ENCODE peak calls at places on chromosomes 3 and 15, in ten cellular contexts. One of them, this sample, is unnamed.
A peak's percentile ranks its signal among the peaks of the same experiment; 100 is the strongest.

GRCh38 chr15:57527382-57528091 is 64.2 kb upstream of the MYZAP start:
- DNase-seq in CD8-positive, alpha-beta T cell: no peak
- DNase-seq in fibroblast of lung: peak; percentile 82
- DNase-seq in WERI-Rb-1: peak; percentile 54
- DNase-seq in neural progenitor cell: peak; percentile 83
- DNase-seq in AG09309: peak; percentile 78
- DNase-seq in hepatocyte: peak; percentile 86
- DNase-seq in heart right ventricle: peak; percentile 58
- DNase-seq in tibial artery: peak; percentile 50
- DNase-seq in breast epithelium: no peak
- DNase-seq in this sample: peak; percentile 77

GRCh38 chr3:193777524-193777923 is 184.5 kb downstream of the OPA1 start:
- DNase-seq in tibial artery: no peak
- DNase-seq in fibroblast of lung: no peak
- DNase-seq in neural progenitor cell: no peak
- DNase-seq in CD8-positive, alpha-beta T cell: no peak
- DNase-seq in heart right ventricle: no peak
- DNase-seq in hepatocyte: no peak
- DNase-seq in AG09309: no peak
- DNase-seq in WERI-Rb-1: no peak
- DNase-seq in breast epithelium: no peak
- DNase-seq in this sample: no peak

GRCh38 chr3:111903067-111903511 is 44.0 kb downstream of the PHLDB2 start:
- DNase-seq in neural progenitor cell: peak; percentile 30
- DNase-seq in AG09309: no peak
- DNase-seq in tibial artery: no peak
- DNase-seq in CD8-positive, alpha-beta T cell: no peak
- DNase-seq in fibroblast of lung: peak; percentile 95
- DNase-seq in heart right ventricle: no peak
- DNase-seq in WERI-Rb-1: no peak
- DNase-seq in breast epithelium: no peak
- DNase-seq in hepatocyte: no peak
- DNase-seq in this sample: no peak

GRCh38 chr3:40207796-40208195 is 101.7 kb upstream of the EIF1B start:
- DNase-seq in WERI-Rb-1: no peak
- DNase-seq in CD8-positive, alpha-beta T cell: no peak
- DNase-seq in fibroblast of lung: no peak
- DNase-seq in tibial artery: no peak
- DNase-seq in hepatocyte: no peak
- DNase-seq in breast epithelium: no peak
- DNase-seq in heart right ventricle: no peak
- DNase-seq in neural progenitor cell: no peak
- DNase-seq in AG09309: no peak
- DNase-seq in this sample: no peak

GRCh38 chr3:151580592-151580991 is 119.7 kb upstream of the IGSF10 start:
- DNase-seq in heart right ventricle: no peak
- DNase-seq in AG09309: peak; percentile 93
- DNase-seq in hepatocyte: peak; percentile 24
- DNase-seq in tibial artery: no peak
- DNase-seq in fibroblast of lung: peak; percentile 97
- DNase-seq in breast epithelium: no peak
- DNase-seq in WERI-Rb-1: no peak
- DNase-seq in CD8-positive, alpha-beta T cell: no peak
- DNase-seq in neural progenitor cell: no peak
- DNase-seq in this sample: no peak

GRCh38 chr3:21273256-21273999 is 477.6 kb downstream of the ZNF385D start:
- DNase-seq in breast epithelium: no peak
- DNase-seq in neural progenitor cell: no peak
- DNase-seq in CD8-positive, alpha-beta T cell: no peak
- DNase-seq in WERI-Rb-1: no peak
- DNase-seq in fibroblast of lung: peak; percentile 80
- DNase-seq in hepatocyte: no peak
- DNase-seq in AG09309: peak; percentile 13
- DNase-seq in tibial artery: no peak
- DNase-seq in heart right ventricle: no peak
- DNase-seq in this sample: no peak

GRCh38 chr3:129491794-129492193 is 36.6 kb upstream of the RHO start:
- DNase-seq in fibroblast of lung: no peak
- DNase-seq in AG09309: no peak
- DNase-seq in tibial artery: no peak
- DNase-seq in breast epithelium: no peak
- DNase-seq in hepatocyte: no peak
- DNase-seq in heart right ventricle: no peak
- DNase-seq in WERI-Rb-1: no peak
- DNase-seq in neural progenitor cell: no peak
- DNase-seq in CD8-positive, alpha-beta T cell: no peak
- DNase-seq in this sample: no peak

GRCh38 chr3:40719660-40720287 is 195.0 kb downstream of the ZNF621 start:
- DNase-seq in hepatocyte: peak; percentile 80
- DNase-seq in tibial artery: no peak
- DNase-seq in breast epithelium: peak; percentile 43
- DNase-seq in neural progenitor cell: peak; percentile 48
- DNase-seq in CD8-positive, alpha-beta T cell: no peak
- DNase-seq in WERI-Rb-1: peak; percentile 14
- DNase-seq in heart right ventricle: peak; percentile 29
- DNase-seq in fibroblast of lung: peak; percentile 3
- DNase-seq in AG09309: no peak
- DNase-seq in this sample: peak; percentile 15

GRCh38 chr3:135215516-135215915 is 420.5 kb downstream of the EPHB1 start:
- DNase-seq in neural progenitor cell: no peak
- DNase-seq in AG09309: no peak
- DNase-seq in fibroblast of lung: no peak
- DNase-seq in WERI-Rb-1: no peak
- DNase-seq in tibial artery: no peak
- DNase-seq in CD8-positive, alpha-beta T cell: no peak
- DNase-seq in heart right ventricle: no peak
- DNase-seq in hepatocyte: no peak
- DNase-seq in breast epithelium: no peak
- DNase-seq in this sample: no peak

GRCh38 chr3:197257711-197258110 is 40.7 kb downstream of the DLG1 start:
- DNase-seq in WERI-Rb-1: no peak
- DNase-seq in AG09309: no peak
- DNase-seq in heart right ventricle: no peak
- DNase-seq in neural progenitor cell: no peak
- DNase-seq in tibial artery: no peak
- DNase-seq in fibroblast of lung: no peak
- DNase-seq in CD8-positive, alpha-beta T cell: no peak
- DNase-seq in breast epithelium: no peak
- DNase-seq in hepatocyte: no peak
- DNase-seq in this sample: no peak

GRCh38 chr3:165640970-165641369 is 196.3 kb downstream of the BCHE start:
- DNase-seq in neural progenitor cell: no peak
- DNase-seq in WERI-Rb-1: no peak
- DNase-seq in breast epithelium: no peak
- DNase-seq in AG09309: no peak
- DNase-seq in tibial artery: no peak
- DNase-seq in hepatocyte: no peak
- DNase-seq in heart right ventricle: no peak
- DNase-seq in fibroblast of lung: no peak
- DNase-seq in CD8-positive, alpha-beta T cell: no peak
- DNase-seq in this sample: no peak

GRCh38 chr15:63701365-63701764 is 104.2 kb downstream of the FBXL22 start:
- DNase-seq in CD8-positive, alpha-beta T cell: no peak
- DNase-seq in hepatocyte: no peak
- DNase-seq in neural progenitor cell: no peak
- DNase-seq in fibroblast of lung: peak; percentile 14
- DNase-seq in heart right ventricle: peak; percentile 16
- DNase-seq in tibial artery: no peak
- DNase-seq in breast epithelium: no peak
- DNase-seq in WERI-Rb-1: no peak
- DNase-seq in AG09309: no peak
- DNase-seq in this sample: no peak

GRCh38 chr3:132318451-132318850 is 1.2 kb downstream of the ACP3 start:
- DNase-seq in AG09309: no peak
- DNase-seq in neural progenitor cell: no peak
- DNase-seq in breast epithelium: no peak
- DNase-seq in heart right ventricle: no peak
- DNase-seq in CD8-positive, alpha-beta T cell: no peak
- DNase-seq in tibial artery: no peak
- DNase-seq in fibroblast of lung: peak; percentile 53
- DNase-seq in WERI-Rb-1: no peak
- DNase-seq in hepatocyte: no peak
- DNase-seq in this sample: no peak

GRCh38 chr3:127702151-127702578 is 29.4 kb downstream of the ABTB1 start:
- DNase-seq in CD8-positive, alpha-beta T cell: no peak
- DNase-seq in neural progenitor cell: no peak
- DNase-seq in breast epithelium: no peak
- DNase-seq in hepatocyte: no peak
- DNase-seq in fibroblast of lung: no peak
- DNase-seq in tibial artery: no peak
- DNase-seq in heart right ventricle: no peak
- DNase-seq in WERI-Rb-1: no peak
- DNase-seq in AG09309: no peak
- DNase-seq in this sample: no peak

DNA sequence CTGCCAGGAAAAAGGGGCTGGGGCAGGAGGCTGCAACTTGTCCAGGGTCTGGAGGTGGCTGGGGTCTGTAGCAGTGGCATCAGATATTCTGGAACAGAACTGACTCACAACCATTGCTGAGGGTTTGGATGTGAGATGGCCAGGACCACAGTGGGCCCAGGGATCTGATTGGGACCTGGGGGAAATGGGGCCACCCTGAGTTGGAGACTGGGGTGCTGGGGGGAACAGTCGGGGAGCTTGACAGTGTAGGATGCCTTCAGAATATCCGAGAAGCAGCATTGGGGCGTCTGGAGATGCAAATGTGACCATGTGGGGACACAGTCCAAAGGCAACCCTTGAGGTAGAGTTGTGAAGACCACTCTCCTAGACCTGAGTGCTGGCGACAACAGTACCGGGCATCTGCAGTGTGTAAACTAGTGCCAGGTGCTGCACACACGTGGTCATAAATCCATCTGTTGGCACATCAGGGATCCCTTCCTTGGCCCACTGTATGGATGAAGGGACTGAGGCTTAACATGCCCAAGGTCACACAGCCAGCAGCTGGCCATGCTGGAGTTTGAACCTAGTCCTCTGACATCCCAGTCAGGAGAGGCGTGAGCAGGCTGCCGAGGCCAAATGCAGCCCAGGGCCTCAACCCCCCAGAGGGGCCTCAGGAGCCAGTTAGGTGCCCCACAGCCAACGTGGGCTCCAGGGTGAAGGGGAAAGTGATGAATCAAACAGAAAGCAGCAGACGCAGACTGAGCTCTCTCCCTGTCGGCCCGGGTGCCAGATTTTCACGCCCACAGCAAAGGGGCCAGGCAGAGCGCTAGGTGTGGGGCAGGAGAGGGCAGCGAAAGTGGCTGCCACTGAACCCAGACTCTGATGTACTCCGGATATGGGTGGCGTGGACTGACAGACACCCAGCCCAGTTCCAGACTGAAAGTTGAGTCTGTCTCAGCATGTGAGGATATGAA is 18.8 kb downstream of the HEMK1 start:
- DNase-seq in tibial artery: no peak
- DNase-seq in neural progenitor cell: no peak
- DNase-seq in AG09309: no peak
- DNase-seq in CD8-positive, alpha-beta T cell: no peak
- DNase-seq in breast epithelium: no peak
- DNase-seq in heart right ventricle: no peak
- DNase-seq in hepatocyte: no peak
- DNase-seq in WERI-Rb-1: no peak
- DNase-seq in fibroblast of lung: no peak
- DNase-seq in this sample: no peak
- H3K4me3 ChIP-seq in tibial artery: no peak overlapping the region
- H3K4me3 ChIP-seq in neural progenitor cell: no peak overlapping the region
- H3K4me3 ChIP-seq in AG09309: no peak overlapping the region
- H3K4me3 ChIP-seq in CD8-positive, alpha-beta T cell: no peak overlapping the region
- H3K4me3 ChIP-seq in breast epithelium: no peak overlapping the region
- H3K4me3 ChIP-seq in heart right ventricle: no peak overlapping the region
- H3K4me3 ChIP-seq in hepatocyte: no peak overlapping the region
- H3K4me3 ChIP-seq in WERI-Rb-1: no peak overlapping the region
- H3K4me3 ChIP-seq in fibroblast of lung: no peak overlapping the region
- H3K4me3 ChIP-seq in this sample: no peak overlapping the region

GRCh38 chr3:195904364-195904763 is 4.0 kb downstream of the TNK2 start:
- DNase-seq in breast epithelium: no peak
- DNase-seq in tibial artery: no peak
- DNase-seq in AG09309: no peak
- DNase-seq in hepatocyte: no peak
- DNase-seq in fibroblast of lung: no peak
- DNase-seq in WERI-Rb-1: no peak
- DNase-seq in heart right ventricle: no peak
- DNase-seq in CD8-positive, alpha-beta T cell: no peak
- DNase-seq in neural progenitor cell: no peak
- DNase-seq in this sample: no peak
- H3K4me3 ChIP-seq in breast epithelium: no peak overlapping the region
- H3K4me3 ChIP-seq in tibial artery: no peak overlapping the region
- H3K4me3 ChIP-seq in AG09309: no peak overlapping the region
- H3K4me3 ChIP-seq in hepatocyte: no peak overlapping the region
- H3K4me3 ChIP-seq in fibroblast of lung: no peak overlapping the region
- H3K4me3 ChIP-seq in WERI-Rb-1: no peak overlapping the region
- H3K4me3 ChIP-seq in heart right ventricle: no peak overlapping the region
- H3K4me3 ChIP-seq in CD8-positive, alpha-beta T cell: no peak overlapping the region
- H3K4me3 ChIP-seq in neural progenitor cell: no peak overlapping the region
- H3K4me3 ChIP-seq in this sample: no peak overlapping the region

GRCh38 chr15:65868546-65869126 is 655 bp upstream of the RAB11A start:
- DNase-seq in CD8-positive, alpha-beta T cell: no peak
- DNase-seq in heart right ventricle: no peak
- DNase-seq in fibroblast of lung: no peak
- DNase-seq in breast epithelium: no peak
- DNase-seq in WERI-Rb-1: no peak
- DNase-seq in hepatocyte: no peak
- DNase-seq in AG09309: no peak
- DNase-seq in neural progenitor cell: peak; percentile 39
- DNase-seq in tibial artery: no peak
- DNase-seq in this sample: no peak
- H3K4me3 ChIP-seq in CD8-positive, alpha-beta T cell: peak overlapping the region; percentile 84
- H3K4me3 ChIP-seq in heart right ventricle: peak overlapping the region; percentile 84
- H3K4me3 ChIP-seq in fibroblast of lung: peak overlapping the region; percentile 91
- H3K4me3 ChIP-seq in breast epithelium: peak overlapping the region; percentile 92
- H3K4me3 ChIP-seq in WERI-Rb-1: peak overlapping the region; percentile 75
- H3K4me3 ChIP-seq in hepatocyte: no peak overlapping the region
- H3K4me3 ChIP-seq in AG09309: peak overlapping the region; percentile 92
- H3K4me3 ChIP-seq in neural progenitor cell: peak overlapping the region; percentile 89
- H3K4me3 ChIP-seq in tibial artery: peak overlapping the region; percentile 89
- H3K4me3 ChIP-seq in this sample: peak overlapping the region; percentile 76

DNA sequence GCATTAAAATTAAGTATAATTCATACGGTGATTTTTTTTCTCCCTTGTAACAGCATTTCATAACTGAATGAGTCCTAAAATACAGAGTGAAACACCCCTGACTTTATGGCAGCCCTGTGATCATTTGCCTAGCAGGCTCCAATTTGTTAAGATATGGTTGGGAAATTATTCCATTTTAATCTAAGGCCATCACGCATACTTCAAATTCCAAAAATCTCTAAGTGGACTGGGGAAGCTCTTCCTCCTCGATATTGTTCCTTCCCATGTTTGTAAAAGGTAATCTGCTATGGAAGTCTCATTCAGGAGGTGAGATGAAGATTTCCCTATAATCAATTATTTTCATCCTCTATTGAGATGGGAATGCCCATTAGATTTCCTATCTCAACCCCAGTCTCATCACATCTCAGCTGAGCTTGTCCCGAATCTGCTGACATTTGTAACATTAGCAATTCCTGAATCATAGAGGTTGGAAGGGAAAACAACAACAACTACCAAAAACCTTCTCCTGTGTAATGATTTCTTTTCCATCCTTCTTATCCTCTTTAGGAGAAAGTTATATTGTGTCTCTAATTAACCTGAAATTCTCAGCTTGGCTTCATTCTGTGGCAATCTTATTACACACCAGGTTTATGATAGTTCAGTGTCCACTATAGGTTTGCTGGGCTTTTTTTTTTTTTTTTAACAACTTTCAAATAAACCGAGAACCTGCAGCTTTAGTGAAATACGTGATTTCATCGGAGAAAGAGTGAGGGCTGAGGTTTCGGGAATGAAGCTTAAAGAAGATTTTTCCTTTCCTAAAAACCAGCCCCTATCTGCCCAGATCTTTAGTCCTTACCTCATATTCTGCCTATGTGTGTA is 2.2 kb upstream of the NR2F2 start:
- DNase-seq in neural progenitor cell: no peak
- DNase-seq in fibroblast of lung: peak; percentile 67
- DNase-seq in heart right ventricle: no peak
- DNase-seq in CD8-positive, alpha-beta T cell: no peak
- DNase-seq in AG09309: no peak
- DNase-seq in tibial artery: no peak
- DNase-seq in breast epithelium: no peak
- DNase-seq in WERI-Rb-1: no peak
- DNase-seq in hepatocyte: no peak
- DNase-seq in this sample: no peak
- H3K4me3 ChIP-seq in neural progenitor cell: peak overlapping the region; percentile 74
- H3K4me3 ChIP-seq in fibroblast of lung: peak overlapping the region; percentile 96
- H3K4me3 ChIP-seq in heart right ventricle: peak overlapping the region; percentile 82
- H3K4me3 ChIP-seq in CD8-positive, alpha-beta T cell: no peak overlapping the region
- H3K4me3 ChIP-seq in AG09309: peak overlapping the region; percentile 10
- H3K4me3 ChIP-seq in tibial artery: peak overlapping the region; percentile 97
- H3K4me3 ChIP-seq in breast epithelium: peak overlapping the region; percentile 53
- H3K4me3 ChIP-seq in WERI-Rb-1: no peak overlapping the region
- H3K4me3 ChIP-seq in hepatocyte: peak overlapping the region; percentile 6
- H3K4me3 ChIP-seq in this sample: no peak overlapping the region